ENCODE peak calls at places on chromosomes 4 and X, in six cellular contexts. X, G, D, F, W and R are unnamed samples.

GRCh38 chr4:96052827-96053226 is 212.9 kb downstream of the PDHA2 start:
- DNase-seq in G (no peak), W (no peak), D (no peak), F (no peak), X (no peak), R (no peak)

GRCh38 chrX:45735571-45735970 is 534.9 kb upstream of the DIPK2B start:
- DNase-seq in D (no peak), W (no peak), G (no peak), F (no peak), X (no peak), R (no peak)

GRCh38 chr4:147968641-147969040 is 236.8 kb downstream of the ARHGAP10 start:
- DNase-seq in X (no peak), D (no peak), F (no peak), G (no peak), W (no peak), R (no peak)

GRCh38 chr4:2935762-2936743 is 27.2 kb downstream of the NOP14 start:
- DNase-seq in W (no peak), F (no peak), G (no peak), X (peak; percentile 2), D (no peak), R (no peak)

GRCh38 chrX:132058050-132058449 is 34.9 kb downstream of the STK26 start:
- DNase-seq in W (no peak), G (no peak), F (no peak), D (no peak), X (no peak), R (no peak)

GRCh38 chr4:21802406-21802805 is 146.2 kb downstream of the KCNIP4 start:
- DNase-seq in F (no peak), D (no peak), G (no peak), X (no peak), W (no peak), R (no peak)

GRCh38 chr4:106541253-106541652 is 172.7 kb upstream of the GIMD1 start:
- DNase-seq in D (no peak), G (no peak), X (no peak), W (no peak), F (no peak), R (no peak)

GRCh38 chr4:149199594-149199993 is 616.0 kb downstream of the IQCM start:
- DNase-seq in D (no peak), W (no peak), F (no peak), G (no peak), X (no peak), R (no peak)

GRCh38 chr4:169335331-169335730 is 64.6 kb upstream of the SH3RF1 start:
- DNase-seq in G (no peak), D (no peak), W (no peak), X (no peak), F (no peak), R (no peak)

GRCh38 chr4:84238247-84239090 is 260.6 kb downstream of the NKX6-1 start:
- DNase-seq in G (no peak), X (no peak), W (no peak), D (no peak), F (no peak), R (no peak)

GRCh38 chrX:96770315-96770714 is 85.7 kb downstream of the DIAPH2 start:
- DNase-seq in D (no peak), F (no peak), W (peak; percentile 5), G (no peak), X (no peak), R (no peak)

GRCh38 chr4:1910643-1911042 is 39.5 kb downstream of the NSD2 start:
- DNase-seq in X (no peak), W (peak; percentile 13), F (peak; percentile 48), G (no peak), D (no peak), R (no peak)

GRCh38 chrX:154779261-154779660 is 16.6 kb downstream of the DKC1 start:
- DNase-seq in G (no peak), W (no peak), D (no peak), X (no peak), F (no peak), R (no peak)

GRCh38 chr4:105122334-105122733 is 24.3 kb upstream of the TET2 start:
- DNase-seq in G (no peak), W (no peak), D (no peak), F (no peak), X (no peak), R (no peak)

GRCh38 chr4:86921608-86922252 is 13.1 kb upstream of the AFF1 start:
- DNase-seq in W (no peak), X (no peak), D (no peak), F (no peak), G (no peak), R (no peak)

GRCh38 chrX:69027181-69028005 is 137.9 kb downstream of the PJA1 start:
- DNase-seq in D (no peak), F (no peak), G (no peak), X (no peak), W (no peak), R (no peak)

GRCh38 chr4:151267822-151268535 is 9.0 kb upstream of the PRSS48 start:
- DNase-seq in F (no peak), D (no peak), W (no peak), G (no peak), X (no peak), R (no peak)

GRCh38 chr4:10492486-10492885 is 35.3 kb upstream of the ZNF518B start:
- DNase-seq in F (no peak), D (no peak), W (no peak), X (no peak), G (no peak), R (no peak)

GRCh38 chr4:17687237-17687857 is 72.9 kb downstream of the MED28 start:
- DNase-seq in G (no peak), X (no peak), D (no peak), F (no peak), W (no peak), R (no peak)

GRCh38 chr4:94603170-94603747 is 151.5 kb downstream of the PDLIM5 start:
- DNase-seq in F (no peak), X (peak; percentile 13), W (no peak), G (no peak), D (peak; percentile 59), R (peak; percentile 52)

GRCh38 chrX:110699109-110699508 is 96.5 kb downstream of the CHRDL1 start:
- DNase-seq in D (no peak), X (no peak), F (no peak), G (no peak), W (no peak), R (no peak)